ENCODE peak calls at places on chromosomes 7 and 10, in eight cellular contexts. E, Y, B, P, X, N, A and V are unnamed samples.
A peak's percentile ranks its signal among the peaks of the same experiment; 100 is the strongest.

GRCh38 chr10:78572565-78572964 is 496.2 kb upstream of the ZMIZ1 start:
- DNase-seq in B (no peak), X (no peak), Y (no peak), P (no peak), E (no peak), A (no peak), N (no peak), V (no peak)

GRCh38 chr7:80841566-80842478 is 77.0 kb downstream of the SEMA3C start:
- DNase-seq in E (no peak), B (no peak), X (no peak), A (no peak), N (no peak), Y (no peak), P (no peak), V (no peak)

GRCh38 chr10:90871279-90871760 is 454 bp upstream of the RPP30 start:
- DNase-seq in B (no peak), A (peak; percentile 46), X (peak; percentile 42), P (peak; percentile 11), N (peak; percentile 22), E (peak; percentile 48), Y (no peak), V (peak; percentile 47)

GRCh38 chr10:121927361-121927840 is 430 bp downstream of the ATE1 start:
- DNase-seq in P (peak; percentile 3), X (peak; percentile 37), N (peak; percentile 47), B (peak; percentile 7), Y (no peak), A (peak; percentile 72), E (no peak), V (no peak)

GRCh38 chr7:151251328-151251925 is 2.9 kb upstream of the SMARCD3 start:
- DNase-seq in A (no peak), P (no peak), Y (peak; percentile 47), B (no peak), E (no peak), N (peak; percentile 75), X (peak; percentile 44), V (no peak)

GRCh38 chr10:54368984-54369383 is 432.0 kb downstream of the PCDH15 start:
- DNase-seq in E (no peak), N (no peak), Y (no peak), X (no peak), P (no peak), A (no peak), B (no peak), V (no peak)

GRCh38 chr10:24988831-24989769 is 26.9 kb downstream of the ENKUR start:
- DNase-seq in N (no peak), Y (no peak), E (peak; percentile 14), A (no peak), X (no peak), B (no peak), P (no peak), V (no peak)

GRCh38 chr7:140348161-140348849 is 50.0 kb downstream of the SLC37A3 start:
- DNase-seq in E (no peak), A (no peak), Y (no peak), X (no peak), N (no peak), P (no peak), B (no peak), V (no peak)

GRCh38 chr10:102159831-102160230 is 7.6 kb downstream of the NOLC1 start:
- DNase-seq in E (no peak), Y (no peak), B (no peak), X (no peak), P (no peak), N (no peak), A (no peak), V (no peak)

GRCh38 chr7:98110249-98111022 is 3.8 kb downstream of the LMTK2 start:
- DNase-seq in P (no peak), Y (no peak), A (peak; percentile 68), E (no peak), B (no peak), X (peak; percentile 75), N (peak; percentile 4), V (no peak)

GRCh38 chr10:78361031-78361430 is 327.4 kb downstream of the RPS24 start:
- DNase-seq in E (no peak), B (no peak), Y (no peak), X (no peak), N (no peak), P (no peak), A (no peak), V (no peak)

GRCh38 chr7:20447021-20447420 is 116.3 kb downstream of the ITGB8 start:
- DNase-seq in X (no peak), E (no peak), Y (no peak), N (no peak), B (no peak), P (no peak), A (no peak), V (no peak)

GRCh38 chr10:11813855-11814557 is 9.2 kb upstream of the PROSER2 start:
- DNase-seq in N (no peak), X (no peak), A (no peak), Y (no peak), P (no peak), B (no peak), E (no peak), V (no peak)

GRCh38 chr10:75404335-75405200 is 3.0 kb upstream of the ZNF503 start:
- DNase-seq in E (peak; percentile 76), Y (no peak), X (peak; percentile 24), A (peak; percentile 57), N (no peak), B (no peak), P (no peak), V (no peak)

GRCh38 chr10:8026349-8027259 is 27.9 kb upstream of the GATA3 start:
- DNase-seq in X (no peak), B (no peak), P (no peak), Y (no peak), E (no peak), A (no peak), N (no peak), V (no peak)